ENCODE peak calls at places on chromosomes 5 and 9, in ten cellular contexts. O, L, J, B, D, W, I, T, N and F are unnamed samples. For H3K36me3, the result is how much of the 10 kb centered on the place peaks cover.

GRCh38 chr9:105399117-105399516 is 48.7 kb upstream of the FSD1L start:
- DNase-seq in O (no peak), L (no peak), J (no peak), B (no peak), D (no peak), W (no peak), I (peak), T (no peak), N (no peak), F (no peak)

GRCh38 chr9:81648891-81649290 is 40.5 kb downstream of the TLE1 start:
- DNase-seq in O (no peak), L (no peak), J (no peak), B (no peak), D (no peak), W (no peak), I (no peak), T (no peak), N (no peak), F (no peak)

GRCh38 chr9:134283111-134283515 is 43.1 kb upstream of the RXRA start:
- DNase-seq in O (peak), L (peak), J (peak), B (no peak), D (no peak), W (no peak), I (no peak), T (no peak), N (peak), F (no peak)

GRCh38 chr5:142925795-142926194 is 155.6 kb downstream of the ARHGAP26 start:
- DNase-seq in O (peak), L (no peak), J (peak), B (no peak), D (no peak), W (no peak), I (no peak), T (peak), N (peak), F (no peak)

GRCh38 chr9:138118601-138119071 is 241.1 kb downstream of the CACNA1B start:
- DNase-seq in O (no peak), L (no peak), J (no peak), B (no peak), D (no peak), W (peak), I (no peak), T (no peak), N (no peak), F (no peak)

GRCh38 chr5:25516136-25516535 is 871.4 kb upstream of the CDH10 start:
- DNase-seq in O (no peak), L (no peak), J (no peak), B (no peak), D (no peak), W (no peak), I (no peak), T (no peak), N (no peak), F (no peak)

GRCh38 chr9:96040591-96041461 is 165.3 kb downstream of the ERCC6L2 start:
- DNase-seq in O (peak), L (no peak), J (no peak), B (no peak), D (no peak), W (peak), I (no peak), T (no peak), N (no peak), F (no peak)

GRCh38 chr9:34035656-34036055 is 13.0 kb downstream of the UBAP2 start:
- DNase-seq in O (no peak), L (no peak), J (no peak), B (no peak), D (no peak), W (peak), I (peak), T (no peak), N (no peak), F (no peak)

GRCh38 chr9:16161469-16161868 is 608.6 kb downstream of the CCDC171 start:
- DNase-seq in O (no peak), L (no peak), J (no peak), B (no peak), D (no peak), W (no peak), I (no peak), T (no peak), N (no peak), F (no peak)

GRCh38 chr9:738209-738915 is 103.1 kb upstream of the DMRT1 start:
- DNase-seq in O (peak), L (peak), J (peak), B (no peak), D (no peak), W (peak), I (no peak), T (peak), N (no peak), F (no peak)

GRCh38 chr9:124306098-124306735 is 48.5 kb downstream of the NEK6 start:
- DNase-seq in O (peak), L (no peak), J (peak), B (no peak), D (no peak), W (peak), I (peak), T (peak), N (peak), F (no peak)

GRCh38 chr9:122218885-122219855 is 9.6 kb downstream of the LHX6 start:
- DNase-seq in O (peak), L (no peak), J (peak), B (no peak), D (no peak), W (no peak), I (peak), T (no peak), N (no peak), F (no peak)

GRCh38 chr9:2727966-2728613 is 10.8 kb downstream of the KCNV2 start:
- DNase-seq in O (peak), L (no peak), J (peak), B (no peak), D (peak), W (no peak), I (peak), T (peak), N (peak), F (peak)

GRCh38 chr5:177086918-177087706 is 397 bp downstream of the FGFR4 start:
- DNase-seq in O (no peak), L (peak), J (peak), B (peak), D (peak), W (peak), I (peak), T (no peak), N (peak), F (peak)

GRCh38 chr9:78777747-78778146 is 480.8 kb downstream of the PSAT1 start:
- DNase-seq in O (no peak), L (no peak), J (no peak), B (no peak), D (no peak), W (peak), I (peak), T (no peak), N (peak), F (no peak)

GRCh38 chr5:136033848-136034247 is 5.1 kb downstream of the TGFBI start:
- DNase-seq in O (no peak), L (no peak), J (peak), B (no peak), D (no peak), W (no peak), I (no peak), T (no peak), N (no peak), F (no peak)

GRCh38 chr5:140524003-140524402 is 23.5 kb upstream of the EIF4EBP3 start:
- DNase-seq in O (no peak), L (no peak), J (no peak), B (no peak), D (no peak), W (no peak), I (no peak), T (no peak), N (no peak), F (no peak)
- H3K36me3 ChIP-seq in O (under half), L (under half), J (under half), B (under half), D (half or more), W (half or more), I (under half), T (under half), N (half or more), F (under half)

DNA sequence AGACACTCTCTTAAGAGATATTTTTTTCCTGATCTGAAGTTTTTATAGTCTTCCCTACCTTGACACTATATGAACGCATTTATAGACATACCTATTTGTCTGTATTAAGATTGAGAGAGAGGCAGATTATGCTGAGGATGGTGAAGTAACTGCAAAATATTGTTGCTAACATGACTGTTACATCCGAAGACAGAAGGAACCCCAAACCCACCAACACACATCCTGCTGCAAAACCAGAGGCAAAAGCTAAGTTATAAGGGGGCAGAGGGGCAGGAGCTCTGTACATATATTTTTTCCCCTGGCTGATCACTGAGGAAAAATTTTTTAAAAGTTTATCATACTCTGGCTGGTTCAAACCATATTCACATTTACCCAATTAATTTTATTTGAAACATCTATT is 279.0 kb downstream of the MLLT3 start:
- DNase-seq in O (no peak), L (no peak), J (no peak), B (no peak), D (no peak), W (no peak), I (no peak), T (no peak), N (no peak), F (no peak)
- H3K4me3 ChIP-seq in O (no peak), L (no peak), J (no peak), B (no peak), D (no peak), W (no peak), I (no peak), T (no peak), N (no peak), F (no peak)

GRCh38 chr5:149323235-149324205 is 21.8 kb upstream of the GRPEL2 start:
- DNase-seq in O (peak), L (no peak), J (peak), B (no peak), D (no peak), W (no peak), I (no peak), T (no peak), N (no peak), F (no peak)
- H3K36me3 ChIP-seq in O (under half), L (under half), J (under half), B (under half), D (under half), W (under half), I (under half), T (under half), N (under half), F (under half)

DNA sequence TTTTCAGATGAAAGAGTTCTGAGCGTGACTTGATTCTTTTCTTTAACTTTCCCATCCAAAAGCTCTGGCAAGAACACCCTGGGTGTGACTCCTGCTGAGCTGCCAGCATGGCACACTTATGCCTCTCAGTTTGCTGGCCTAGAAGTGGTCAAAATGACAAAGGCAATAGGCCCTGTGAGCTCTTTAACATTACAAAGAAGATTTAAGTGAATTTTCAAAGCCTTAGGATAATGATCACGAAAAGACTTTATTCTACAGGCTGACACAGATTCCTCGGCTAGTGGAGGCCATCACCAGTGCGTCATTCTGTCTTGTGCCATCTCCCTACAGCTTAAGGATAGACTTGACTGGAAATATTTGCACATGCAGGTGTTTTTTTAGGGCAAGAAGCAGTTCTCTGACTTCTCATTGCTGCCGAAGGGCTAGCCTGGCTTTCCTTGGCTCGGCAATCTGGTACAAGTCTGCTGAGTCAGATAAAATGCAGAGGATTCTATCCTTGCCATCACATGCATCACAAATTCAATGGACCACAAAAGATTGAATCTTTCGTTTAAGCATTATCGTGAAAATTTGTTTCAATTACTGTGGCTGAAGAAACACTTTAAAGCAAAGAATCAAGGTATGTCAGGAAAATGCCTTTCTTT is 311.5 kb downstream of the COX7C start:
- DNase-seq in O (no peak), L (no peak), J (no peak), B (no peak), D (no peak), W (no peak), I (peak), T (no peak), N (no peak), F (no peak)
- H3K4me3 ChIP-seq in O (no peak), L (no peak), J (no peak), B (no peak), D (no peak), W (no peak), I (no peak), T (no peak), N (no peak), F (no peak)

DNA sequence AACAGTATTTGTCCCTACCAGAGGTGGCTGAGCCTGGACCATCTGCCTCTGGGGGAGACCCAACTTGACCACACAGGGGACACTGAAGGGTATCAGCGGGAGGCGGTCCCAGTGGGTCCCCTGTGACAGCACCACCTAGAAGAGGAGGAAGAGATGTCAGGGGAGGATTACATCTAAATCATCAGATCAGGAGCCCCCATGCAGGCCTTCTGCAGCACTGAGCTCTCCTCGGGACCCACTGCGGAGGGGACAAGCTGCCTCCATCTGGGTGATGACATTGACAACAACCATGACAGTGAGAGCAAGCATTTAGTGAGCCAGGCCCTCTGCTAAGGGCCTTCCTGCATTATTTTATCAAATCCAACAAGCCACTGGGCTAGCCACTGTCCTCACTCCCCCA is 12.3 kb downstream of the ORM2 start:
- DNase-seq in O (no peak), L (no peak), J (no peak), B (no peak), D (no peak), W (no peak), I (no peak), T (no peak), N (no peak), F (no peak)
- H3K36me3 ChIP-seq in O (half or more), L (under half), J (under half), B (half or more), D (half or more), W (under half), I (under half), T (under half), N (half or more), F (half or more)

DNA sequence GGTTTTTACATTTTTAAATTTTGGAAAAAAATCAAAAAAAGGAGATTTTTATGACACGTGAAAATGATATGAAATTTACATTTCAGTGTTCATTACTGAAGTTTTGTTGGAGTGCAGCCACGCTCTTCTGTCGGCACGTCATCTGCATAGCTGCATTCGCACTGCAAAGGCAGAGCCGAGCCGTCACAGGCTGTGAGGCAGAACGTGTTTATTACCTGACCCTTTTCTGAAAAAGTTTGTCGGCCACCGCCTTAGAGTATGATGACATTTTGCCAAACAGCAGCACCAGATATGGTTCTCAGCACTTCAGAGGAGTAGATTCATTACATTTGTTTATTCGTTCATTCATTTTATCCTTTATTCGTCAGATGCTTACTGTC is 24.1 kb downstream of the HRH2 start:
- DNase-seq in O (no peak), L (peak), J (peak), B (no peak), D (no peak), W (no peak), I (no peak), T (no peak), N (no peak), F (no peak)
- H3K4me3 ChIP-seq in O (no peak), L (peak), J (no peak), B (no peak), D (no peak), W (no peak), I (no peak), T (no peak), N (no peak), F (no peak)

GRCh38 chr9:101403886-101404285 is 5.2 kb downstream of the ZNF189 start:
- DNase-seq in O (no peak), L (no peak), J (no peak), B (no peak), D (no peak), W (no peak), I (no peak), T (no peak), N (no peak), F (no peak)
- H3K36me3 ChIP-seq in O (under half), L (under half), J (half or more), B (under half), D (half or more), W (half or more), I (under half), T (half or more), N (half or more), F (under half)